ENCODE peak calls at places on chromosomes 1 and 21, in seven cellular contexts. One of them, this sample, is unnamed.
A peak's percentile ranks its signal among the peaks of the same experiment; 100 is the strongest.

GRCh38 chr1:12275370-12275769 is 45.5 kb downstream of the VPS13D start:
- DNase-seq in uterus: peak; percentile 35
- DNase-seq in breast epithelium: no peak
- DNase-seq in testis: peak; percentile 46
- DNase-seq in H54: no peak
- DNase-seq in GM12891: peak; percentile 11
- DNase-seq in K562: peak; percentile 66
- DNase-seq in this sample: no peak

GRCh38 chr1:38858833-38859560 is 575 bp downstream of the RRAGC start:
- DNase-seq in H54: peak; percentile 70
- DNase-seq in breast epithelium: peak; percentile 58
- DNase-seq in K562: peak; percentile 57
- DNase-seq in testis: peak; percentile 53
- DNase-seq in GM12891: no peak
- DNase-seq in uterus: peak; percentile 39
- DNase-seq in this sample: peak; percentile 93

GRCh38 chr1:70003509-70003908 is 201.9 kb downstream of the LRRC40 start:
- DNase-seq in GM12891: no peak
- DNase-seq in H54: no peak
- DNase-seq in K562: no peak
- DNase-seq in testis: no peak
- DNase-seq in uterus: no peak
- DNase-seq in breast epithelium: no peak
- DNase-seq in this sample: no peak

GRCh38 chr1:13550663-13551062 is 33.0 kb upstream of the PDPN start:
- DNase-seq in testis: no peak
- DNase-seq in uterus: no peak
- DNase-seq in K562: no peak
- DNase-seq in H54: no peak
- DNase-seq in breast epithelium: no peak
- DNase-seq in GM12891: no peak
- DNase-seq in this sample: no peak

GRCh38 chr1:161879261-161879660 is 113.1 kb downstream of the ATF6 start:
- DNase-seq in breast epithelium: no peak
- DNase-seq in uterus: no peak
- DNase-seq in testis: no peak
- DNase-seq in GM12891: no peak
- DNase-seq in H54: no peak
- DNase-seq in K562: no peak
- DNase-seq in this sample: no peak

GRCh38 chr1:185539277-185539943 is 194.8 kb upstream of the HMCN1 start:
- DNase-seq in GM12891: no peak
- DNase-seq in breast epithelium: no peak
- DNase-seq in K562: no peak
- DNase-seq in uterus: no peak
- DNase-seq in testis: no peak
- DNase-seq in H54: no peak
- DNase-seq in this sample: no peak

GRCh38 chr1:100683448-100684349 is 35.8 kb upstream of the VCAM1 start:
- DNase-seq in GM12891: no peak
- DNase-seq in K562: no peak
- DNase-seq in H54: no peak
- DNase-seq in breast epithelium: no peak
- DNase-seq in uterus: no peak
- DNase-seq in testis: no peak
- DNase-seq in this sample: no peak

GRCh38 chr1:177948336-177948972 is 21.4 kb downstream of the SEC16B start:
- DNase-seq in GM12891: peak; percentile 26
- DNase-seq in breast epithelium: peak; percentile 60
- DNase-seq in K562: peak; percentile 64
- DNase-seq in uterus: peak; percentile 64
- DNase-seq in testis: peak; percentile 71
- DNase-seq in H54: peak; percentile 38
- DNase-seq in this sample: no peak

GRCh38 chr1:26126321-26127084 is 14.9 kb downstream of the PDIK1L start:
- DNase-seq in K562: peak; percentile 86
- DNase-seq in testis: no peak
- DNase-seq in breast epithelium: no peak
- DNase-seq in uterus: no peak
- DNase-seq in H54: peak; percentile 30
- DNase-seq in GM12891: no peak
- DNase-seq in this sample: no peak

GRCh38 chr1:204697893-204698292 is 12.4 kb upstream of the LRRN2 start:
- DNase-seq in breast epithelium: no peak
- DNase-seq in K562: no peak
- DNase-seq in testis: no peak
- DNase-seq in uterus: no peak
- DNase-seq in H54: no peak
- DNase-seq in GM12891: no peak
- DNase-seq in this sample: no peak

GRCh38 chr1:239998312-239998649 is 93.4 kb upstream of the FMN2 start:
- DNase-seq in testis: no peak
- DNase-seq in breast epithelium: no peak
- DNase-seq in uterus: no peak
- DNase-seq in K562: no peak
- DNase-seq in H54: no peak
- DNase-seq in GM12891: no peak
- DNase-seq in this sample: no peak

GRCh38 chr1:246932366-246932700 is 585 bp upstream of the AHCTF1 start:
- DNase-seq in uterus: no peak
- DNase-seq in breast epithelium: no peak
- DNase-seq in testis: no peak
- DNase-seq in H54: no peak
- DNase-seq in K562: no peak
- DNase-seq in GM12891: no peak
- DNase-seq in this sample: no peak

GRCh38 chr1:116457944-116458343 is 84.9 kb downstream of the ATP1A1 start:
- DNase-seq in breast epithelium: no peak
- DNase-seq in H54: no peak
- DNase-seq in GM12891: no peak
- DNase-seq in K562: no peak
- DNase-seq in uterus: no peak
- DNase-seq in testis: no peak
- DNase-seq in this sample: no peak

GRCh38 chr1:116015679-116016078 is 39.4 kb downstream of the SLC22A15 start:
- DNase-seq in uterus: no peak
- DNase-seq in H54: no peak
- DNase-seq in K562: no peak
- DNase-seq in testis: no peak
- DNase-seq in breast epithelium: no peak
- DNase-seq in GM12891: no peak
- DNase-seq in this sample: no peak

GRCh38 chr1:7705048-7705907 is 65.8 kb upstream of the VAMP3 start:
- DNase-seq in K562: peak; percentile 27
- DNase-seq in GM12891: no peak
- DNase-seq in breast epithelium: no peak
- DNase-seq in uterus: no peak
- DNase-seq in testis: peak; percentile 70
- DNase-seq in H54: no peak
- DNase-seq in this sample: peak; percentile 87

GRCh38 chr1:7705908-7706216 is 65.2 kb upstream of the VAMP3 start:
- DNase-seq in breast epithelium: no peak
- DNase-seq in K562: no peak
- DNase-seq in H54: no peak
- DNase-seq in uterus: no peak
- DNase-seq in testis: no peak
- DNase-seq in GM12891: no peak
- DNase-seq in this sample: no peak

GRCh38 chr1:7704214-7705047 is 66.7 kb upstream of the VAMP3 start:
- DNase-seq in uterus: peak; percentile 91
- DNase-seq in H54: peak; percentile 74
- DNase-seq in breast epithelium: peak; percentile 97
- DNase-seq in GM12891: peak; percentile 94
- DNase-seq in K562: peak; percentile 100
- DNase-seq in testis: peak; percentile 97
- DNase-seq in this sample: peak; percentile 96

GRCh38 chr1:7702365-7702764 is 68.7 kb upstream of the VAMP3 start:
- DNase-seq in GM12891: no peak
- DNase-seq in H54: no peak
- DNase-seq in uterus: no peak
- DNase-seq in K562: no peak
- DNase-seq in testis: no peak
- DNase-seq in breast epithelium: no peak
- DNase-seq in this sample: no peak

GRCh38 chr1:7703321-7704213 is 67.5 kb upstream of the VAMP3 start:
- DNase-seq in K562: peak; percentile 70
- DNase-seq in uterus: no peak
- DNase-seq in testis: peak; percentile 40
- DNase-seq in H54: no peak
- DNase-seq in GM12891: no peak
- DNase-seq in breast epithelium: no peak
- DNase-seq in this sample: peak; percentile 84
- TF ChIP-seq POLR2A in K562: no peak
- TF ChIP-seq POLR2A in uterus: no peak
- TF ChIP-seq POLR2A in testis: no peak
- TF ChIP-seq POLR2A in H54: no peak
- TF ChIP-seq POLR2A in GM12891: no peak
- TF ChIP-seq POLR2A in breast epithelium: no peak
- TF ChIP-seq POLR2A in this sample: no peak

GRCh38 chr1:60699304-60699703 is 383.1 kb upstream of the NFIA start:
- DNase-seq in breast epithelium: no peak
- DNase-seq in uterus: no peak
- DNase-seq in testis: no peak
- DNase-seq in K562: no peak
- DNase-seq in H54: no peak
- DNase-seq in GM12891: no peak
- DNase-seq in this sample: no peak
- TF ChIP-seq POLR2A in breast epithelium: no peak
- TF ChIP-seq POLR2A in uterus: no peak
- TF ChIP-seq POLR2A in testis: no peak
- TF ChIP-seq POLR2A in K562: no peak
- TF ChIP-seq POLR2A in H54: no peak
- TF ChIP-seq POLR2A in GM12891: no peak
- TF ChIP-seq POLR2A in this sample: no peak

GRCh38 chr1:4825841-4826450 is 171.5 kb downstream of the AJAP1 start:
- DNase-seq in uterus: no peak
- DNase-seq in K562: no peak
- DNase-seq in breast epithelium: no peak
- DNase-seq in GM12891: peak; percentile 34
- DNase-seq in testis: no peak
- DNase-seq in H54: no peak
- DNase-seq in this sample: no peak

GRCh38 chr1:4820543-4820942 is 166.1 kb downstream of the AJAP1 start:
- DNase-seq in testis: no peak
- DNase-seq in breast epithelium: no peak
- DNase-seq in K562: no peak
- DNase-seq in uterus: no peak
- DNase-seq in H54: no peak
- DNase-seq in GM12891: no peak
- DNase-seq in this sample: no peak
- TF ChIP-seq POLR2A in testis: no peak
- TF ChIP-seq POLR2A in breast epithelium: no peak
- TF ChIP-seq POLR2A in K562: no peak
- TF ChIP-seq POLR2A in uterus: no peak
- TF ChIP-seq POLR2A in H54: no peak
- TF ChIP-seq POLR2A in GM12891: no peak
- TF ChIP-seq POLR2A in this sample: no peak

DNA sequence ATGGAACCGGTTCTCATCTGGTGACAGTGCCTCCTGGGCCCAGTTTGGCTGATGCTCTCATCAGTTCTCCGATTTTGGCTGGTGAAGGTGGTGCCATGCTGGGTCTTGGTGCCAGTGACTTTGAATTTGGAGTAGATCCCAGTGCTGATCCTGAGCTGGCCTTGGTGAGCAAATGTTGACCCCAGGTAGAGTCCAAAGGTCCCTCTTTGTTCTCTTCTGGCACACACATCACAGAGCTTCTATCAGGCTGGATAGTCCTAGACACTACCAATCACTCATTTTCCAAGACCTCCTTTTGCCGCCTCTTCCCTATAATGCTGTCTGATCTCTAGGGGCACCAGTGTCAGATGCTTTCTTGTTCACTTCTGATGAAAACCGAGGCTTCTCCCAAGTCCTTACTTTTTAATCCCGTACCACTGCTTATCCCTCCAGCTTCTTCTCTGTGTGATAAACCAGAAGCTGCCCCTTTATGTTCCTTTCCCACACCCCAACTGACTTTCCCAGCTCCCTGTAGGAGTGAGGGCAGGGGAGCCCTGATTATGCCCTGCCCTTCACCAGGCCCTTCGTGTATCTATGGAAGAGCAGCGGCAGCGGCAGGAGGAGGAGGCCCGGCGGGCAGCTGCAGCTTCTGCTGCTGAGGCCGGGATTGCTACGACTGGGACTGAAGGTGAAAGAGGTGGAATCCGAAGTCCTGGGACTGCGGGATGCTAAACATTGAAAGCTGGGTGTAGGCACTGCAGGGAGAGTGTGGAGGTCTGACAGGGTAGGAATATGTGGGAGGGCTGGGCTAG is 11.1 kb downstream of the PSMD4 start:
- DNase-seq in uterus: no peak
- DNase-seq in GM12891: no peak
- DNase-seq in K562: no peak
- DNase-seq in H54: no peak
- DNase-seq in testis: no peak
- DNase-seq in breast epithelium: no peak
- DNase-seq in this sample: no peak
- TF ChIP-seq POLR2A in uterus: no peak
- TF ChIP-seq POLR2A in GM12891: no peak
- TF ChIP-seq POLR2A in K562: no peak
- TF ChIP-seq POLR2A in H54: no peak
- TF ChIP-seq POLR2A in testis: no peak
- TF ChIP-seq POLR2A in breast epithelium: no peak
- TF ChIP-seq POLR2A in this sample: no peak

GRCh38 chr21:33588485-33589335 is at the start of gene DONSON:
- DNase-seq in testis: peak; percentile 84
- DNase-seq in K562: peak; percentile 100
- DNase-seq in H54: peak; percentile 95
- DNase-seq in breast epithelium: peak; percentile 84
- DNase-seq in GM12891: peak; percentile 90
- DNase-seq in uterus: peak; percentile 89
- DNase-seq in this sample: peak; percentile 98
- TF ChIP-seq POLR2A in testis: no peak
- TF ChIP-seq POLR2A in K562: peak; percentile 85
- TF ChIP-seq POLR2A in H54: peak; percentile 87
- TF ChIP-seq POLR2A in breast epithelium: no peak
- TF ChIP-seq POLR2A in GM12891: peak; percentile 42
- TF ChIP-seq POLR2A in uterus: peak; percentile 72
- TF ChIP-seq POLR2A in this sample: peak; percentile 45

DNA sequence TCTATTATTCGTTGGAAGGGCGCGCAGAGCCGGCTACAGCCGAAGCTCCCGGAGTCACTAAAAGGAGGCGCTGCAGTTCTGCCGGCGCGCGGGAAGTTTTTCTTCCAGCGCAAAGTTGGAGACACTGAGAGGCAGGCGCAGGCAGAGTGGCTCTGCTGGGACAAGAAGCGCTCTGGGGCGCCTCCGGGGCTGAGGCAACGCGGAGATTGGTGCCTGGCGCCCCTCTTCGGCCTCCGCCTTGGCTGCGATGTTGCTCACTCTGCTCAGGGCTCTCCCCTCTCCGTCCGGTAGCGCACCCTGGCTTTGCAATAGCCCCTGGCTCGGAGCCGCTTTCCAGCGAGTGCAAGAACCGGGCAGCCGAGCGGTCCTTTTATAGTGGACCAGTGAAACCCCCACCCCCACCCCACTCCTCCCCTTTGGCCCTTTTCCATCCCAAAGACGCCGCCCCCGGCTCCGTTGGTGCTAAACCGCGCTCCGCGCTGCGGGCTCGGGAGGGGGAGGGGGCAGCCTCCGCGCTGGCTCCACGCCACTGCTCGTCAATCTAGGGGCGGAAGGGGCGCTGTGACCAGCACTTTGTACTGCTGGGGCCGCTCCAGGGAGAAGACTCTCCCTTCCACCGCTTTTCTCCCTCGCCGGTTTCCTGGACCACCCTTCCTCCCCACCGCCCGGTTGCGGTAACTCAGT is at the start of gene ADAMTS1:
- DNase-seq in H54: peak; percentile 53
- DNase-seq in K562: no peak
- DNase-seq in testis: peak; percentile 91
- DNase-seq in breast epithelium: peak; percentile 87
- DNase-seq in uterus: peak; percentile 98
- DNase-seq in GM12891: no peak
- DNase-seq in this sample: peak; percentile 85
- TF ChIP-seq POLR2A in H54: peak; percentile 99
- TF ChIP-seq POLR2A in K562: no peak
- TF ChIP-seq POLR2A in testis: peak; percentile 80
- TF ChIP-seq POLR2A in breast epithelium: peak; percentile 88
- TF ChIP-seq POLR2A in uterus: peak; percentile 95
- TF ChIP-seq POLR2A in GM12891: no peak
- TF ChIP-seq POLR2A in this sample: no peak